ENCODE peak calls at places on chromosomes 1 and 21, in six cellular contexts. L is GM12878, B is HCT116, D is K562, H is H1, T is HepG2. Y is an unnamed sample.

GRCh38 chr1:117171900-117172501 is 38.7 kb downstream of the VTCN1 start:
- DNase-seq in L (no peak), B (no peak), D (no peak), H (no peak), T (peak; percentile 67), Y (no peak)

GRCh38 chr1:168811213-168811612 is 82.2 kb upstream of the DPT start:
- DNase-seq in L (no peak), B (no peak), D (no peak), H (no peak), T (peak; percentile 52), Y (no peak)

GRCh38 chr1:243311809-243312208 is 56.0 kb downstream of the SDCCAG8 start:
- DNase-seq in L (no peak), B (no peak), D (no peak), H (no peak), T (no peak), Y (no peak)

GRCh38 chr1:235758931-235759330 is 107.8 kb downstream of the LYST start:
- DNase-seq in L (no peak), B (no peak), D (no peak), H (no peak), T (no peak), Y (peak; percentile 41)

GRCh38 chr21:15774590-15774989 is 44.8 kb downstream of the USP25 start:
- DNase-seq in L (no peak), B (no peak), D (no peak), H (no peak), T (no peak), Y (no peak)

GRCh38 chr1:10050611-10051010 is 17.9 kb downstream of the UBE4B start:
- DNase-seq in L (no peak), B (no peak), D (no peak), H (no peak), T (no peak), Y (no peak)

GRCh38 chr1:229227298-229227919 is 43.5 kb upstream of the RAB4A start:
- DNase-seq in L (no peak), B (peak; percentile 61), D (peak; percentile 91), H (no peak), T (peak; percentile 63), Y (peak; percentile 87)

GRCh38 chr1:40848530-40849189 is 13.5 kb downstream of the CITED4 start:
- DNase-seq in L (no peak), B (peak; percentile 71), D (peak; percentile 74), H (no peak), T (peak; percentile 75), Y (peak; percentile 77)

GRCh38 chr1:176575991-176576390 is 113.0 kb downstream of the PAPPA2 start:
- DNase-seq in L (no peak), B (no peak), D (no peak), H (no peak), T (no peak), Y (no peak)

GRCh38 chr1:226529891-226530290 is 18.7 kb upstream of the STUM start:
- DNase-seq in L (no peak), B (no peak), D (no peak), H (no peak), T (no peak), Y (no peak)

GRCh38 chr1:12527564-12527963 is 90.4 kb downstream of the DHRS3 start:
- DNase-seq in L (no peak), B (no peak), D (no peak), H (no peak), T (no peak), Y (no peak)

GRCh38 chr1:20705356-20705755 is 12.5 kb downstream of the KIF17 start:
- DNase-seq in L (no peak), B (no peak), D (no peak), H (no peak), T (no peak), Y (no peak)

GRCh38 chr1:224090116-224090515 is 23.8 kb upstream of the FBXO28 start:
- DNase-seq in L (no peak), B (no peak), D (no peak), H (no peak), T (no peak), Y (no peak)

GRCh38 chr1:224089583-224089982 is 24.3 kb upstream of the FBXO28 start:
- DNase-seq in L (no peak), B (no peak), D (no peak), H (no peak), T (no peak), Y (no peak)

GRCh38 chr1:224084867-224085266 is 29.0 kb upstream of the FBXO28 start:
- DNase-seq in L (no peak), B (no peak), D (no peak), H (no peak), T (no peak), Y (no peak)

GRCh38 chr1:224085421-224086108 is 28.3 kb upstream of the FBXO28 start:
- DNase-seq in L (no peak), B (no peak), D (no peak), H (no peak), T (no peak), Y (no peak)

DNA sequence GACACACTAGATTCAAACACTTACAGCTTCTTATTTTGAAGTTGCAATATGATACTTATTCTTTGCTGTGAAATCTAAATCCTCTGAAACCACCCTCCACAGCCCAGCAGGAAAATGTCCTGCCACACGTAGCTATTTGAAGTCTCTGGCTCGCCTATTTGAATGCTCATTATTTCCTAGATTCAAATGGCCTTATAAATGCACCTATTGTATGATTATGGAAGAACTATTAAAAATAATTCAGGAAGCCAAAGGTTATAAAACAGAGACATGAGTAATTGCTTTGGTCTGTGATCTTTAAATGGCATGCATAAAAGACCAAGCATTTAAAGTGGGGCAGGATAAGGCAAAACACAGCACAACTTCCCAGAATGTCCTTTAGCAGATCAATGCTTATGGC is 26.6 kb upstream of the FBXO28 start:
- DNase-seq in L (no peak), B (no peak), D (no peak), H (no peak), T (no peak), Y (no peak)
- TF ChIP-seq YY1 in L (no peak), B (no peak), D (no peak), H (no peak), T (no peak), Y (no peak)

GRCh38 chr1:2300851-2301606 is 72.9 kb downstream of the SKI start:
- DNase-seq in L (peak; percentile 76), B (no peak), D (no peak), H (no peak), T (no peak), Y (no peak)
- H2AFZ ChIP-seq in L (peak overlapping the region; percentile 42), B (no peak overlapping the region), D (no peak overlapping the region), H (no peak overlapping the region), T (no peak overlapping the region), Y (no peak overlapping the region)

DNA sequence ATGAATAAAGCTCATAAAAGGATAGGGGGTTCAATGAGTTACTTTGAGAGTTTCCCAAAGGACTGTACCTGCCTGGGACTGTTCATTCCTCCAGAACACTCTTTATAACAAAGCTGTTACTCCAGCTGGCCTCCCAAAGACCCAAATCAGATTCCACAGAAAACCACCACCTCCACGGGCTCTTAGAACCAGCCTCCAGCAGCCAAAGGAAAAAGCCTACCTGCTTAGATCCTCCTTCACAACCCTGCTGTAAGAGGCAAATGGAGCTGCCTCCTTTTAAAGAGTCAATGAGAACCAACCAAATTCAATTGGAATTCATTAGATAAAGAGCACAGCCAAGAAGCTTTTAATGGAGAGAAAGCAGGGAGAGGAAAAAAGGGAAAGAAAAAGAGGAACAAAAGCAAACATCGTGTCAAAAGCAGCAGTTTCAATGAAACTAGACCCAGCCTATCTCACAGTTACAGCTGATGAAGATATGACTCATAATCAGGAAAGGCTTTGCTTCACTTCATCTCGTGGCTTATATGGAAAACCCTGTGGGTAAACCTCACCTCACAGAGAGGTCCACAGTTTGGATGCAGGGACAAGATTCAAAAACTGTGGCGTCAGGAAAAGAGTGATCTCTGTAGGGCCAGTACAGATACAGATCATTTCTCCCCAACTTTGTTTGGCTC is 27.8 kb upstream of the FMO4 start:
- DNase-seq in L (no peak), B (no peak), D (no peak), H (no peak), T (no peak), Y (no peak)
- H3K27ac ChIP-seq in L (no peak overlapping the region), B (no peak overlapping the region), D (no peak overlapping the region), H (no peak overlapping the region), T (no peak overlapping the region), Y (no peak overlapping the region)

GRCh38 chr21:28699591-28700259 is 293.0 kb downstream of the LTN1 start:
- DNase-seq in L (no peak), B (no peak), D (no peak), H (no peak), T (no peak), Y (no peak)
- TF ChIP-seq YY1 in L (no peak), B (no peak), D (no peak), H (no peak), T (no peak), Y (no peak)

DNA sequence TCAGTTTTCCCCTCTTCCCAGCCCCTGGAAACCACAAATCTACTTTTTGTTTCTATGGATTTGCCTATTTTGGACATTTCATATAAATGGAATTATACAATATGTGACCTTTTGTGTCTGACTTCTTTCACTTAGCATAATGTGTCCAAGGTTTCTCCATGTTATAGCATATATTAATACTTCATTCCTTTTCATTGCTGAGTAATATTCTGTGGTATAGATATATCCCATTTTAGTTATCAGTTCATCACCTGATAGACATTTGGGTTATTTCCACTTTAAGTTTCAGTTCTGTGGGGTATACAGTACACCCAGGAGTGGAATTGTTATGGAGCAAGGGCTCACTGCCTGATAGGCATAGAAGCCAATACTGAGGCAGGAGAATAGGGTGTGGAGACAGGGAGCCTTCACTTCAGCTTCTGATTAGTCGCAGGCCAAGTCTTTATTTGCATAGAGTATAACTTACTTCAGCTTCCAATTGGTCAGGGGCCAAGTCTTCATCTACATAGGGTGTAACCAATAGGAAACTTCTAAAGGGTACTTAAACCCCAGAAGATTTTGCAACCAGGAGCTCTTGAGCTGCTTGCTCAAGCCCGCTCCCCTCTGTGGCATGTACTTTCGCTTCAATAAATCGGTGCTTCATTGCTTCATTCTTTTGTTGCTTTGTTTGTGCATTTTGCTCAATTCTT is 8.3 kb upstream of the NVL start:
- DNase-seq in L (no peak), B (no peak), D (no peak), H (no peak), T (peak; percentile 53), Y (no peak)
- H2AFZ ChIP-seq in L (no peak overlapping the region), B (no peak overlapping the region), D (no peak overlapping the region), H (no peak overlapping the region), T (no peak overlapping the region), Y (no peak overlapping the region)